ENCODE peak calls at places on chromosomes 7 and 10, in ten cellular contexts. G, L, I, N, W, M, O, E, X and R are unnamed samples. For H3K36me3, the result is how much of the 10 kb centered on the place peaks cover.

GRCh38 chr10:29304259-29305030 is 15.6 kb downstream of the LYZL1 start:
- DNase-seq in L (no peak), I (peak), E (peak), W (peak), O (peak), M (peak), G (peak), N (peak), X (peak), R (peak)

GRCh38 chr10:71771204-71771603 is 2.1 kb downstream of the VSIR start:
- DNase-seq in M (peak), L (no peak), N (no peak), X (no peak), G (no peak), I (no peak), O (no peak), W (no peak), E (no peak), R (no peak)

GRCh38 chr7:29807179-29807841 is 1.0 kb downstream of the WIPF3 start:
- DNase-seq in E (peak), G (peak), W (no peak), N (peak), I (no peak), X (no peak), M (peak), O (peak), L (peak), R (peak)

GRCh38 chr7:71871446-71871845 is 540.7 kb downstream of the CALN1 start:
- DNase-seq in W (no peak), M (no peak), L (no peak), E (peak), G (no peak), I (no peak), N (no peak), O (no peak), X (no peak), R (peak)

GRCh38 chr10:3779146-3779707 is 5.8 kb downstream of the KLF6 start:
- DNase-seq in L (no peak), O (peak), E (no peak), I (peak), W (peak), X (no peak), N (no peak), M (no peak), G (peak), R (no peak)

GRCh38 chr10:123848564-123849457 is 42.8 kb downstream of the CPXM2 start:
- DNase-seq in X (no peak), M (no peak), G (no peak), O (peak), W (no peak), L (no peak), E (no peak), N (no peak), I (no peak), R (no peak)

GRCh38 chr7:151185762-151186639 is 1.0 kb downstream of the ASB10 start:
- DNase-seq in E (no peak), N (peak), G (no peak), M (no peak), O (no peak), L (peak), I (no peak), W (no peak), X (no peak), R (no peak)

GRCh38 chr7:151309306-151309705 is 32.3 kb upstream of the NUB1 start:
- DNase-seq in M (no peak), W (no peak), O (peak), E (no peak), N (no peak), X (no peak), I (peak), L (no peak), G (no peak), R (no peak)

GRCh38 chr10:74753295-74754211 is 72.8 kb upstream of the KAT6B start:
- DNase-seq in N (no peak), E (peak), I (no peak), W (no peak), X (peak), M (peak), O (peak), G (peak), L (no peak), R (peak)

GRCh38 chr7:28748934-28749584 is 209.1 kb downstream of the TRIL start:
- DNase-seq in M (no peak), I (no peak), G (no peak), W (peak), L (peak), E (no peak), X (no peak), O (peak), N (peak), R (no peak)

GRCh38 chr7:70134029-70134445 is 535.8 kb downstream of the AUTS2 start:
- DNase-seq in O (no peak), E (no peak), N (no peak), W (no peak), I (no peak), G (no peak), X (no peak), M (no peak), L (no peak), R (no peak)
- H3K36me3 ChIP-seq in O (under half), E (under half), N (under half), W (under half), I (under half), G (under half), X (under half), M (under half), L (under half), R (under half)

GRCh38 chr10:59362991-59363390 is 642 bp upstream of the FAM13C start:
- DNase-seq in L (peak), W (peak), E (peak), G (peak), N (peak), X (peak), O (peak), M (peak), I (peak), R (peak)
- H3K4me3 ChIP-seq in L (peak), W (peak), E (peak), G (peak), N (peak), X (peak), O (peak), M (peak), I (peak), R (peak)

DNA sequence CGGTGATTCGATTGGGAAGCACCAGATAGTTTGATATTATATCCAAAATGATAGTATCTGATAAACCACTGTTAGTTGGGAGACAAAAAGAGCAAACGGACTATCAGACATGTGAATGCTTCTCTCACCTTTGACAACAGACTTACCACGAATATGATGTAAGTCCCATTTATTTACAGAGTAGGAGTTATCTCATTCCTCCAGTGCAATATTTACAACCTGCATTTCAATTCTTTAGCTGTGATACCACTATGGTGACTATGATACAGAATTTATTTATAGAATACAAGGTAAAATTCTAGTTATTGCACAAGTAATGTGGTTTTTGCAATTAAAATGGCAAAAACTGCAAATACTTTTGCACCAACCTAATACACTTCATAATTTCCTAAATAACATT is 61.6 kb downstream of the ESYT2 start:
- DNase-seq in E (no peak), L (no peak), X (no peak), O (no peak), G (no peak), I (no peak), M (no peak), W (no peak), N (no peak), R (no peak)
- H3K36me3 ChIP-seq in E (under half), L (under half), X (under half), O (under half), G (under half), I (under half), M (half or more), W (under half), N (half or more), R (under half)

GRCh38 chr10:112078003-112078402 is 105.6 kb downstream of the GPAM start:
- DNase-seq in L (no peak), M (no peak), O (no peak), E (no peak), I (no peak), G (no peak), N (no peak), X (no peak), W (no peak), R (no peak)
- H3K4me3 ChIP-seq in L (no peak), M (no peak), O (no peak), E (no peak), I (no peak), G (no peak), N (no peak), X (no peak), W (no peak), R (no peak)

DNA sequence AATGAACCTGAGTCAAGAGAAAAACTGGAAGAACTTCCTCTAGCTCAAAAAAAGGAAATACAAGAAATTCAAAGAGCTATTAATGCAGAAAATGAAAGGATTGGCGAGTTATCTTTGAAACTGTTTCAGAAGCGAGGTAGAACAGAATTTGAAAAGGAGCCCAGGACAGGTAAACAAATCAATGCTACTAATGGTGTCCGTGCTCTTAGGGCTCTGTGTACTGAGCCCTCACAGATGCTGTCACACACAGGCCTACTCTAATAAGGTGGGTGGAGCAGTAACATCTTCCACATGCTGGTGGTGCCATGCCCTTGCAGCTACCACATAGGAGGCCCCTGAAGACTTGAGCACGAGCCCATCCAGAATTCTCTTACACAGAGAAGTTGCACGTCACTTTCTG is 46.1 kb downstream of the DYNC2I1 start:
- DNase-seq in W (no peak), X (no peak), E (no peak), O (no peak), G (no peak), M (no peak), I (no peak), L (no peak), N (no peak), R (no peak)
- H3K36me3 ChIP-seq in W (under half), X (under half), E (under half), O (under half), G (under half), M (half or more), I (under half), L (under half), N (under half), R (under half)

DNA sequence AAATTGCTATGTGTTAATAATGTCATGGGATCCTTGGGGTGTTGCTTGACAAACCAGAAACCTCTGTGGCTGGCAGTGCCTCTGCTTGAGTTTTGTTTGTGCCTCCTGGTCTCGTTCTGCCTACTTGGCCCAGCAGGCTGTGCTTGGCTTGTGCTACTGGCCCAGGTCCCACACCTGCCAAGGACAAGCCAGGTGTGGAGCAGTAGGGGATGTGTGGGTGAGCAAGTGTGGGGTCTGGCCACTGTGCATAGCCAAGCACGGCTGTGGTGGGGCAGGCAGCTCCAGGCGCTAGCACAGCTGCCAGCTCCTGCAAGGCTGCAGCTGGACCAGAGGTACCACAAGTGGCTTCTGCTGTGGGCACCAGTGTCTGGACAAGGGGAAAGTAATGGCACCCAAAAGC is 149.6 kb upstream of the HGF start:
- DNase-seq in I (no peak), M (no peak), X (no peak), L (no peak), G (no peak), O (no peak), W (no peak), E (no peak), N (no peak), R (no peak)
- H3K4me3 ChIP-seq in I (no peak), M (no peak), X (no peak), L (no peak), G (no peak), O (no peak), W (no peak), E (no peak), N (no peak), R (no peak)